ENCODE peak calls at places on chromosome 22, in five cellular contexts. N, B, U, X and W are unnamed samples. For H3K36me3, the result is how much of the 10 kb centered on the place peaks cover.

GRCh38 chr22:33539902-33540751 is 380.1 kb downstream of the LARGE1 start:
- DNase-seq in X (peak), B (peak), U (no peak), N (no peak), W (peak)

GRCh38 chr22:17119481-17120202 is 1.5 kb downstream of the TMEM121B start:
- DNase-seq in N (peak), U (no peak), X (no peak), B (peak), W (no peak)

GRCh38 chr22:21044931-21045584 is 688 bp upstream of the LRRC74B start:
- DNase-seq in X (no peak), B (peak), U (peak), N (peak), W (no peak)

GRCh38 chr22:25318081-25318823 is 98.8 kb downstream of the CRYBB2 start:
- DNase-seq in B (no peak), U (no peak), X (no peak), N (no peak), W (no peak)

GRCh38 chr22:31579835-31580242 is 82.2 kb downstream of the PISD start:
- DNase-seq in U (no peak), B (no peak), N (no peak), X (no peak), W (no peak)

GRCh38 chr22:48895341-48895740 is 932.3 kb downstream of the BRD1 start:
- DNase-seq in X (no peak), U (no peak), B (no peak), N (peak), W (no peak)

GRCh38 chr22:32752868-32753520 is 48.5 kb upstream of the TIMP3 start:
- DNase-seq in U (no peak), N (no peak), B (peak), X (no peak), W (peak)

GRCh38 chr22:22955276-22955798 is 67.7 kb downstream of the IGLL5 start:
- DNase-seq in N (no peak), B (no peak), X (no peak), U (peak), W (no peak)

GRCh38 chr22:28105396-28105795 is 186.3 kb upstream of the PITPNB start:
- DNase-seq in B (no peak), X (no peak), U (no peak), N (no peak), W (peak)

GRCh38 chr22:25202290-25202921 is 2.7 kb downstream of the CRYBB3 start:
- DNase-seq in N (peak), X (peak), U (peak), B (peak), W (peak)

GRCh38 chr22:49251371-49251770 is 576.3 kb downstream of the BRD1 start:
- DNase-seq in B (no peak), X (no peak), N (no peak), U (no peak), W (no peak)

GRCh38 chr22:30605449-30606110 is 1.4 kb upstream of the TCN2 start:
- DNase-seq in X (peak), U (peak), B (peak), N (peak), W (peak)

GRCh38 chr22:32080904-32081303 is 37.8 kb downstream of the SLC5A1 start:
- DNase-seq in U (peak), N (peak), B (peak), X (no peak), W (no peak)

GRCh38 chr22:39546889-39547586 is 14.5 kb upstream of the RPS19BP1 start:
- DNase-seq in B (no peak), N (no peak), U (peak), X (no peak), W (no peak)

GRCh38 chr22:28208036-28208435 is 289.0 kb upstream of the PITPNB start:
- DNase-seq in N (no peak), B (no peak), U (peak), X (no peak), W (no peak)

GRCh38 chr22:28909375-28909774 is 26.0 kb downstream of the ZNRF3 start:
- DNase-seq in N (no peak), B (no peak), U (no peak), X (no peak), W (no peak)

GRCh38 chr22:28882545-28882877 is 861 bp upstream of the ZNRF3 start:
- DNase-seq in U (no peak), N (peak), X (no peak), B (no peak), W (no peak)

GRCh38 chr22:41215926-41216325 is 10.8 kb downstream of the L3MBTL2 start:
- DNase-seq in N (no peak), U (no peak), X (no peak), B (no peak), W (no peak)
- H3K27ac ChIP-seq in N (no peak), U (no peak), X (no peak), B (peak), W (peak)

DNA sequence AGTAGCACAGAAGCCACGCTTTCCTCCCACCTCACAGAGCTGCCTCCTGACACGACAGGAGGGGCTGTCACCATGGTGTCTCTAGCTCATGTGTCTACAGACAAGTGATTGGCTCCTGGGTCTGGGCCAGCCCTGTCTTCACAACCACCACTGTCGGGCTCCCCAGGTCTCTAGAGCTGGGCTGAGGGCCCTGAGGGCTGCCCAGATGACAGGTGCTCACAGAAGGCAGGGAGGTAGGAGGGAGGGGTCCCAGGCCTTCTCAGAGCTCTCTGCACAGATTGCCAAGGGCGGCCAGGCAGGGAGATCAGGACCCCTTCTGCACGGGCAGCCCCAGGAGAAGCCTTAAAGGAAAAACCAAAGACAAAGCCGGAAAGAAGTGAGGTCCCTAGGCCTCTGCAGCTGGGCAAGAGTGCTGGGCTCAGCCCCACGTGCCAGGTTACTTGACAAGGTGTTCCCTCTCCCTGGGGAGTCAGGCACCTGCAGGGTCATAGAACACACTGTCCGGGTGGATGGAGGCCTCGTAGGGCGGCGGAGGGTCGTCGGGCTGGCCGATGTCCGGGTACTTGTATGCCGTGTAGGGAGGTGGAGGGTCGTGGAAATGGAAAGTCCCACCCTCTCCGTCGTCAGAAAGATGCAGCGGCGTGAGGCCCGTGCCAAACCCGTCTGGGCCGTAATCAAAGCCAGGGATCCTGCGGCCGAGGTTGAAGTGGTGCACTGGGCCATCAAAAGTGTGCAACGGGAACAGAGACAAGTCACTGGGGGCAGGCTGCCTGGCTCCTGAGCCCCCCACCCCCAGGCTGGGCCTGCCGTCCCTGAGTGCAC is 81.4 kb downstream of the DGCR2 start:
- DNase-seq in B (peak), X (no peak), U (no peak), N (no peak), W (no peak)
- H3K36me3 ChIP-seq in B (under half), X (half or more), U (under half), N (under half), W (half or more)

GRCh38 chr22:50294319-50294656 is 13.2 kb downstream of the PLXNB2 start:
- DNase-seq in N (no peak), X (no peak), B (no peak), U (no peak), W (no peak)
- H3K27ac ChIP-seq in N (peak), X (peak), B (peak), U (no peak), W (peak)

GRCh38 chr22:41223535-41223934 is 17.2 kb downstream of the CHADL start:
- DNase-seq in N (no peak), X (no peak), B (no peak), U (no peak), W (no peak)
- H3K36me3 ChIP-seq in N (under half), X (half or more), B (under half), U (under half), W (half or more)

GRCh38 chr22:36629320-36629719 is 74.2 kb downstream of the CACNG2 start:
- DNase-seq in X (no peak), B (no peak), U (no peak), N (no peak), W (no peak)

GRCh38 chr22:36625102-36625501 is 78.5 kb downstream of the CACNG2 start:
- DNase-seq in N (no peak), X (no peak), U (no peak), B (no peak), W (no peak)

GRCh38 chr22:36628561-36629060 is 74.9 kb downstream of the CACNG2 start:
- DNase-seq in B (no peak), U (no peak), X (no peak), N (no peak), W (no peak)
- H3K27ac ChIP-seq in B (no peak), U (no peak), X (no peak), N (no peak), W (no peak)